ENCODE peak calls at places on chromosomes 5 and 9, in five cellular contexts. V, H, A, U and Y are unnamed samples.

GRCh38 chr5:38257236-38258036 is 923 bp upstream of the EGFLAM start:
- DNase-seq in V (no peak), H (no peak), A (no peak), U (no peak), Y (no peak)

GRCh38 chr9:72193478-72193881 is 44.2 kb downstream of the GDA start:
- DNase-seq in V (no peak), H (no peak), A (no peak), U (no peak), Y (no peak)

GRCh38 chr5:150116667-150117395 is 30.5 kb upstream of the CSF1R start:
- DNase-seq in V (no peak), H (no peak), A (no peak), U (no peak), Y (peak; percentile 82)

GRCh38 chr9:99103505-99103904 is 1.4 kb upstream of the TGFBR1 start:
- DNase-seq in V (no peak), H (no peak), A (no peak), U (no peak), Y (no peak)

GRCh38 chr9:92404437-92404836 is at the start of gene OGN:
- DNase-seq in V (no peak), H (no peak), A (no peak), U (no peak), Y (no peak)

GRCh38 chr5:157126-157715 is 34.1 kb upstream of the LRRC14B start:
- DNase-seq in V (no peak), H (no peak), A (no peak), U (no peak), Y (peak; percentile 58)

GRCh38 chr5:138351056-138351455 is 1.4 kb upstream of the KDM3B start:
- DNase-seq in V (no peak), H (no peak), A (peak; percentile 55), U (no peak), Y (no peak)

GRCh38 chr9:116223926-116224325 is 70.3 kb downstream of the PAPPA start:
- DNase-seq in V (no peak), H (no peak), A (peak; percentile 15), U (no peak), Y (no peak)

GRCh38 chr9:133149130-133150015 is 14.3 kb downstream of the GBGT1 start:
- DNase-seq in V (peak; percentile 98), H (peak; percentile 78), A (peak; percentile 90), U (peak; percentile 70), Y (no peak)

GRCh38 chr5:97019435-97020117 is 83.7 kb downstream of the LNPEP start:
- DNase-seq in V (no peak), H (no peak), A (peak; percentile 79), U (no peak), Y (no peak)

GRCh38 chr9:138066049-138066448 is 188.5 kb downstream of the CACNA1B start:
- DNase-seq in V (peak; percentile 45), H (no peak), A (no peak), U (no peak), Y (peak; percentile 81)

GRCh38 chr9:27437652-27438373 is 86.3 kb upstream of the IFNK start:
- DNase-seq in V (no peak), H (no peak), A (no peak), U (no peak), Y (no peak)

GRCh38 chr5:56569051-56569450 is 246.3 kb upstream of the MAP3K1 start:
- DNase-seq in V (peak; percentile 37), H (no peak), A (no peak), U (no peak), Y (no peak)

GRCh38 chr9:26502311-26502710 is 390.3 kb downstream of the CAAP1 start:
- DNase-seq in V (peak; percentile 18), H (no peak), A (no peak), U (no peak), Y (no peak)

GRCh38 chr5:31023105-31023504 is 170.4 kb upstream of the CDH6 start:
- DNase-seq in V (no peak), H (no peak), A (peak; percentile 81), U (no peak), Y (no peak)

GRCh38 chr9:104329245-104329644 is 174.8 kb upstream of the OR13F1 start:
- DNase-seq in V (no peak), H (no peak), A (no peak), U (no peak), Y (no peak)

GRCh38 chr9:81823672-81824554 is 104.3 kb upstream of the SPATA31D4 start:
- DNase-seq in V (no peak), H (no peak), A (peak; percentile 6), U (peak; percentile 53), Y (no peak)

GRCh38 chr5:125042243-125042887 is 295.9 kb upstream of the ZNF608 start:
- DNase-seq in V (no peak), H (no peak), A (no peak), U (no peak), Y (no peak)

GRCh38 chr5:127092690-127093089 is 19.4 kb upstream of the C5orf63 start:
- DNase-seq in V (peak; percentile 27), H (no peak), A (no peak), U (no peak), Y (no peak)

GRCh38 chr9:11063263-11063662 is 450.5 kb upstream of the PTPRD start:
- DNase-seq in V (no peak), H (no peak), A (no peak), U (no peak), Y (no peak)

GRCh38 chr9:447230-448025 is 232.8 kb downstream of the DOCK8 start:
- DNase-seq in V (no peak), H (no peak), A (peak; percentile 75), U (no peak), Y (no peak)

GRCh38 chr5:111585946-111586345 is 73.6 kb upstream of the STARD4 start:
- DNase-seq in V (no peak), H (no peak), A (no peak), U (no peak), Y (no peak)

GRCh38 chr5:56534102-56534501 is 281.2 kb upstream of the MAP3K1 start:
- DNase-seq in V (peak; percentile 27), H (peak; percentile 18), A (peak; percentile 76), U (no peak), Y (no peak)

GRCh38 chr5:152305525-152305924 is 99.6 kb downstream of the NMUR2 start:
- DNase-seq in V (no peak), H (no peak), A (no peak), U (no peak), Y (no peak)

GRCh38 chr9:89444212-89444611 is 53.7 kb downstream of the SEMA4D start:
- DNase-seq in V (no peak), H (no peak), A (no peak), U (no peak), Y (no peak)

GRCh38 chr5:4737868-4738267 is 402.3 kb upstream of the ADAMTS16 start:
- DNase-seq in V (no peak), H (no peak), A (no peak), U (no peak), Y (no peak)

GRCh38 chr9:115400801-115401200 is 282.8 kb upstream of the TNC start:
- DNase-seq in V (no peak), H (no peak), A (peak; percentile 88), U (no peak), Y (no peak)

GRCh38 chr9:81772144-81772543 is 82.8 kb upstream of the TLE1 start:
- DNase-seq in V (no peak), H (no peak), A (peak; percentile 42), U (no peak), Y (no peak)

GRCh38 chr5:74641778-74642542 is 1.4 kb upstream of the ENC1 start:
- DNase-seq in V (peak; percentile 87), H (peak; percentile 72), A (peak; percentile 72), U (peak; percentile 16), Y (no peak)

GRCh38 chr9:86469476-86470087 is 115.4 kb upstream of the TUT7 start:
- DNase-seq in V (no peak), H (no peak), A (no peak), U (no peak), Y (no peak)

GRCh38 chr9:99389087-99390033 is 167.3 kb downstream of the SEC61B start:
- DNase-seq in V (no peak), H (no peak), A (no peak), U (no peak), Y (no peak)

GRCh38 chr9:96015876-96016686 is 140.6 kb downstream of the ERCC6L2 start:
- DNase-seq in V (no peak), H (no peak), A (peak; percentile 38), U (no peak), Y (no peak)

GRCh38 chr9:82082563-82082962 is 94.0 kb downstream of the SPATA31D1 start:
- DNase-seq in V (no peak), H (no peak), A (no peak), U (no peak), Y (no peak)

GRCh38 chr5:159022178-159022556 is 77.5 kb downstream of the EBF1 start:
- DNase-seq in V (no peak), H (peak; percentile 93), A (no peak), U (peak; percentile 23), Y (no peak)